ENCODE peak calls at places on chromosome 19, in nine cellular contexts. C is endodermal cell, B is RWPE1, V is heart right ventricle, N is HCT116, M is pancreas, Z is HepG2, H is lower lobe of right lung, O is brain microvascular endothelial cell. U is an unnamed sample.

GRCh38 chr19:5138606-5139594 is 170.0 kb downstream of the KDM4B start:
- DNase-seq in C (no peak), B (no peak), V (peak), N (no peak), M (no peak), Z (no peak), H (peak), O (peak), U (peak)

GRCh38 chr19:3132971-3133792 is 2.7 kb upstream of the GNA15 start:
- DNase-seq in C (peak), B (no peak), V (peak), N (no peak), M (no peak), Z (no peak), H (no peak), O (peak), U (peak)

GRCh38 chr19:3606690-3607289 is at the start of gene TBXA2R:
- DNase-seq in C (peak), B (no peak), V (peak), N (peak), M (no peak), Z (no peak), H (peak), O (peak), U (peak)

GRCh38 chr19:12749938-12750521 is 1.6 kb upstream of the BEST2 start:
- DNase-seq in C (no peak), B (no peak), V (no peak), N (no peak), M (no peak), Z (no peak), H (no peak), O (peak), U (no peak)

GRCh38 chr19:38707512-38708114 is 36.7 kb downstream of the CAPN12 start:
- DNase-seq in C (no peak), B (no peak), V (peak), N (no peak), M (peak), Z (peak), H (peak), O (peak), U (no peak)

GRCh38 chr19:10752913-10753285 is 35.0 kb downstream of the DNM2 start:
- DNase-seq in C (no peak), B (no peak), V (no peak), N (no peak), M (no peak), Z (no peak), H (no peak), O (no peak), U (no peak)

GRCh38 chr19:3536429-3537100 is 2.4 kb upstream of the TEKTIP1 start:
- DNase-seq in C (no peak), B (no peak), V (peak), N (no peak), M (no peak), Z (no peak), H (no peak), O (no peak), U (peak)

GRCh38 chr19:17932485-17933338 is at the start of gene CCDC124:
- DNase-seq in C (peak), B (peak), V (peak), N (peak), M (peak), Z (peak), H (peak), O (peak), U (peak)

GRCh38 chr19:55836340-55836739 is at the start of gene NLRP4:
- DNase-seq in C (no peak), B (no peak), V (no peak), N (no peak), M (no peak), Z (no peak), H (no peak), O (no peak), U (no peak)

GRCh38 chr19:14383898-14384669 is 2.8 kb downstream of the ADGRE5 start:
- DNase-seq in C (no peak), B (peak), V (no peak), N (no peak), M (no peak), Z (no peak), H (peak), O (peak), U (no peak)

GRCh38 chr19:42461700-42462324 is 19.1 kb upstream of the CXCL17 start:
- DNase-seq in C (no peak), B (no peak), V (no peak), N (no peak), M (no peak), Z (peak), H (no peak), O (no peak), U (no peak)

GRCh38 chr19:4694211-4694987 is 24.3 kb upstream of the MYDGF start:
- DNase-seq in C (no peak), B (peak), V (peak), N (peak), M (no peak), Z (no peak), H (no peak), O (peak), U (no peak)

GRCh38 chr19:39405930-39406655 is 554 bp upstream of the ZFP36 start:
- DNase-seq in C (peak), B (no peak), V (no peak), N (no peak), M (no peak), Z (no peak), H (no peak), O (no peak), U (peak)

GRCh38 chr19:52070496-52070895 is 21.9 kb upstream of the ZNF432 start:
- DNase-seq in C (no peak), B (no peak), V (no peak), N (no peak), M (no peak), Z (no peak), H (no peak), O (peak), U (no peak)

GRCh38 chr19:18668744-18669523 is 14.5 kb upstream of the CRTC1 start:
- DNase-seq in C (no peak), B (no peak), V (no peak), N (no peak), M (no peak), Z (no peak), H (no peak), O (no peak), U (no peak)

GRCh38 chr19:21022996-21023395 is 2.5 kb downstream of the ZNF430 start:
- DNase-seq in C (no peak), B (peak), V (no peak), N (peak), M (no peak), Z (peak), H (no peak), O (peak), U (no peak)

GRCh38 chr19:51548891-51549305 is 17.4 kb upstream of the SIGLEC6 start:
- DNase-seq in C (no peak), B (no peak), V (no peak), N (no peak), M (no peak), Z (no peak), H (no peak), O (no peak), U (no peak)

GRCh38 chr19:35369522-35369921 is 1.3 kb upstream of the GPR42 start:
- DNase-seq in C (no peak), B (no peak), V (no peak), N (no peak), M (no peak), Z (no peak), H (no peak), O (no peak), U (no peak)

GRCh38 chr19:43124360-43124759 is 41.9 kb upstream of the PSG2 start:
- DNase-seq in C (no peak), B (no peak), V (no peak), N (no peak), M (no peak), Z (no peak), H (no peak), O (no peak), U (no peak)

GRCh38 chr19:33514885-33515485 is 6.6 kb downstream of the PEPD start:
- DNase-seq in C (no peak), B (no peak), V (peak), N (no peak), M (no peak), Z (no peak), H (peak), O (peak), U (no peak)

DNA sequence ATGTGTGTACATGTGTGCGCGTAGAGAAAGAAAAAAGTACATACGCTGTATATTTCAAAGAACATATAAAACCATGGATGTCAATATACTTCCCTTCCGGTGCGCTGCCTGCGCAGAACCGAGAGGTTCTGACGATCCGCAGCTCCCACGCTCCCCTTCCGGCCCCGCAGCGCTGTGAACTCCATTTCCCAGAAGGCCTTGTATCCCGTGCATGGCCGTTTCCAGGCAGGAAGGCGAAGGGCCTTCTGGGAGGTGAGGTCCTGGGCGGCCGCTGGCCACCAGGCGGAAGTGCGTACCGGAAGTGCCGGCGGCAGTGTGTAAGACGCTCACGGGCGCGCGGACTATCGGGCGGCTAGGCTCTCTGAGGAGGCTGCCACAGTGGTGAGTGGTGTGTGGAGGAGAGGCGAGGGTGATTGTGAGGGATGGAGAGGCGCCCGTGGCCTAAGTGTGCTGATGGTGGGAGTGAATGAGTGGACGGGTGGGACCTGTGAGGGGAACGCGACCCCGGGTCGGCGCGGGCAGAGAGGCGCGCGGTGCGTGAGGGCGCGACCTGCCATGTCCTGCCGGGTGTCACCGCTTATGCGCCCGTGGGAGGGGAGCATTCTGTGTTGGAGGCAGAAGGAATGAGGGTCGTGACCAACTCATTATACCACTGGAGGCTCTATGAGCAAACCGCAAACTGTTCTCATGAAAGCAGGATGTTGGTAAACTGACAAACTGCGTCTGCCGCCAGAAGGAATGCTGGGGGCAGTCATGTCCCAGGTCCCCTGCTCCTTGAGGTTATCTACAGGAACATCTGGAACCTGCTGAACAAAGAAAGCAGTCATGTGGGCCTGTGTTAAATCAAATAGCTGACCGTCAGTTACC is at the start of gene ERVK3-1:
- DNase-seq in C (peak), B (peak), V (peak), N (peak), M (peak), Z (peak), H (peak), O (peak), U (peak)
- TF ChIP-seq CTCF in C (peak), B (no peak), V (peak), N (no peak), M (peak), Z (peak), H (no peak), O (no peak), U (no peak)

GRCh38 chr19:1235625-1236538 is 1.9 kb downstream of the CBARP start:
- DNase-seq in C (no peak), B (no peak), V (no peak), N (no peak), M (no peak), Z (no peak), H (no peak), O (no peak), U (no peak)
- H3K27ac ChIP-seq in C (peak), B (peak), V (no peak), N (peak), M (no peak), Z (no peak), H (no peak), O (no peak), U (no peak)

DNA sequence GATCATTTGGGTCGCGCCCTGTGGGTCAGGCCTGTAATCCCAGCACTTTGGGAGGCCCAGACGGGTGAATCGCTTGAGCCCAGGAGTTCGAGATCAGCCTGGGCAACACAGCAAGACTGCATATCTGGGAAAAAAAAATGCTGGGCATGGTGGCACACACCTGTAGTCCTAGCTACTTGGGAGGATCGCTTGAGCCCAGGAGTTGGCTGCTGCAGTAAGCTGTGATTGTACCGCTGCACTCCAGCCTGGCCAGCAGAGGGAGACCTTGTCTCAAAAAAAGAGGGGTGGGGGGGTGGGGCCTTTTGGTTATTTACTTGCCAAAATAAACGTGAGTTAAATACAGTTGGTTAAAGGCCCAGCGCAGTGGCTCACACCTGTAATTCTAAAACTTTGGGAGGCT is 9.8 kb upstream of the ZNF544 start:
- DNase-seq in C (peak), B (no peak), V (no peak), N (peak), M (no peak), Z (peak), H (no peak), O (no peak), U (no peak)
- TF ChIP-seq CTCF in C (peak), B (no peak), V (peak), N (peak), M (no peak), Z (peak), H (peak), O (peak), U (no peak)

GRCh38 chr19:53507523-53508442 is 30.2 kb upstream of the ZNF331 start:
- DNase-seq in C (no peak), B (no peak), V (no peak), N (no peak), M (no peak), Z (peak), H (no peak), O (no peak), U (no peak)

GRCh38 chr19:53509443-53509842 is 28.5 kb upstream of the ZNF331 start:
- DNase-seq in C (peak), B (no peak), V (no peak), N (no peak), M (no peak), Z (no peak), H (no peak), O (no peak), U (no peak)

GRCh38 chr19:53509845-53510244 is 28.1 kb upstream of the ZNF331 start:
- DNase-seq in C (no peak), B (no peak), V (no peak), N (no peak), M (no peak), Z (no peak), H (no peak), O (no peak), U (no peak)

GRCh38 chr19:53511357-53511756 is 26.6 kb upstream of the ZNF331 start:
- DNase-seq in C (no peak), B (no peak), V (no peak), N (no peak), M (no peak), Z (no peak), H (no peak), O (no peak), U (no peak)

DNA sequence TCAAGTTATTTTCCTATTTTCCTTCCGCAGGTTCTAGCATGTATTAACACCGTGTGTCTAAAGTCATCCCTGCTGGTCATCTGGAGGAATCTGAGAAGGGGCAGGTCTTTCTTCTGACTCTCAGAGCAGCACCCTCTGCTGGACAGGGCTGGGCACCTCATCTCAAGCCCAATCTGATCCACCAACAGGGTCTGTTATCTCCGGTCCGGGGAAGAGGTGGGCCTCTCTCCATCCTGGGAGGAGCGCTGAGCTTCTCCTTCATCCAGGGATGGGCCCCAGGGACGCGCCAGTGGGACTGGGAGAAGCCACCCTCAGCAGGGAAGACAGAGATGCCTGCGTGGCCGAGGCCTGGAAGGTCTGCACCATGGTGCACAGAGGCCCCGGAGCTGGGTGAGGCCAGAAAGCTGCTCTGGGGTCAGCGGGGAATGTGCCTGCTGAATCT is 26.0 kb upstream of the ZNF331 start:
- DNase-seq in C (peak), B (peak), V (peak), N (peak), M (peak), Z (peak), H (peak), O (peak), U (peak)
- H3K27ac ChIP-seq in C (no peak), B (no peak), V (no peak), N (no peak), M (no peak), Z (no peak), H (no peak), O (no peak), U (no peak)

GRCh38 chr19:46573679-46574522 is 27.2 kb upstream of the CALM3 start:
- DNase-seq in C (peak), B (no peak), V (no peak), N (no peak), M (no peak), Z (peak), H (no peak), O (no peak), U (no peak)

GRCh38 chr19:46574533-46574932 is 26.6 kb upstream of the CALM3 start:
- DNase-seq in C (peak), B (no peak), V (no peak), N (no peak), M (no peak), Z (no peak), H (no peak), O (no peak), U (no peak)

GRCh38 chr19:46571495-46571894 is 29.6 kb upstream of the CALM3 start:
- DNase-seq in C (peak), B (peak), V (no peak), N (peak), M (no peak), Z (peak), H (no peak), O (peak), U (no peak)
- TF ChIP-seq CTCF in C (peak), B (peak), V (no peak), N (peak), M (no peak), Z (peak), H (no peak), O (peak), U (no peak)

U was measured in CD4-positive, alpha-beta T cell.